ENCODE peak calls at places on chromosome 6, in five cellular contexts. L is lower lobe of right lung, E is HCT116, I is pancreas, P is endothelial cell of umbilical vein. G is an unnamed sample.

GRCh38 chr6:31400467-31401289 is 2.7 kb upstream of the MICA start:
- DNase-seq in E (peak; percentile 38), P (peak; percentile 54), L (peak; percentile 92), I (peak; percentile 72), G (no peak)

GRCh38 chr6:28254340-28254618 is 2.2 kb upstream of the ZKSCAN4 start:
- DNase-seq in P (no peak), L (no peak), E (no peak), I (no peak), G (no peak)

GRCh38 chr6:157669747-157670216 is 153.3 kb upstream of the SNX9 start:
- DNase-seq in L (peak; percentile 74), I (peak; percentile 28), P (peak; percentile 60), E (no peak), G (peak; percentile 37)

GRCh38 chr6:140464720-140465119 is 1090.3 kb upstream of the CITED2 start:
- DNase-seq in E (no peak), L (no peak), I (no peak), P (no peak), G (no peak)

GRCh38 chr6:24859608-24860007 is 60.9 kb upstream of the ARMH2 start:
- DNase-seq in I (no peak), E (no peak), P (no peak), L (no peak), G (no peak)

GRCh38 chr6:121105461-121105860 is 228.8 kb downstream of the TBC1D32 start:
- DNase-seq in P (no peak), L (no peak), E (no peak), I (no peak), G (no peak)

GRCh38 chr6:44062105-44062770 is 65.0 kb downstream of the MRPL14 start:
- DNase-seq in P (no peak), I (no peak), L (no peak), E (no peak), G (no peak)

GRCh38 chr6:84645000-84645399 is 119.4 kb downstream of the TBX18 start:
- DNase-seq in L (no peak), P (peak; percentile 87), I (no peak), E (no peak), G (no peak)

GRCh38 chr6:37819802-37820712 is 530 bp downstream of the ZFAND3 start:
- DNase-seq in E (peak; percentile 29), P (peak; percentile 81), L (peak; percentile 79), I (peak; percentile 66), G (no peak)

GRCh38 chr6:51209651-51210050 is 391.0 kb downstream of the TFAP2B start:
- DNase-seq in L (no peak), E (no peak), P (no peak), I (no peak), G (no peak)

GRCh38 chr6:158697798-158698197 is 47.9 kb downstream of the SYTL3 start:
- DNase-seq in P (no peak), L (no peak), I (no peak), E (peak; percentile 75), G (no peak)

GRCh38 chr6:35960192-35960591 is 39.3 kb upstream of the SRPK1 start:
- DNase-seq in P (no peak), I (no peak), L (no peak), E (no peak), G (no peak)

GRCh38 chr6:78605909-78606446 is 261.4 kb upstream of the IRAK1BP1 start:
- DNase-seq in E (no peak), P (peak; percentile 93), L (no peak), I (no peak), G (peak; percentile 34)

GRCh38 chr6:122530440-122531046 is 58.9 kb upstream of the SERINC1 start:
- DNase-seq in L (no peak), E (peak; percentile 62), P (peak; percentile 76), I (peak; percentile 36), G (peak; percentile 29)

GRCh38 chr6:52285174-52286068 is 879 bp upstream of the MCM3 start:
- DNase-seq in E (no peak), P (no peak), L (no peak), I (no peak), G (no peak)

GRCh38 chr6:119172813-119173212 is 94.3 kb upstream of the FAM184A start:
- DNase-seq in P (no peak), I (no peak), L (no peak), E (peak; percentile 34), G (no peak)

GRCh38 chr6:51598171-51598570 is 489.2 kb downstream of the PKHD1 start:
- DNase-seq in I (no peak), L (no peak), P (no peak), E (no peak), G (no peak)

GRCh38 chr6:160221423-160221822 is 37.2 kb downstream of the SLC22A2 start:
- DNase-seq in P (no peak), I (no peak), L (no peak), E (no peak), G (no peak)

GRCh38 chr6:141267420-141267819 is 865.3 kb upstream of the GJE1 start:
- DNase-seq in P (no peak), L (no peak), E (no peak), I (no peak), G (no peak)

GRCh38 chr6:2485116-2485515 is 239.7 kb upstream of the GMDS start:
- DNase-seq in L (no peak), P (no peak), E (no peak), I (no peak), G (no peak)

GRCh38 chr6:47633141-47633540 is 65.2 kb upstream of the ADGRF4 start:
- DNase-seq in P (no peak), E (no peak), L (no peak), I (no peak), G (no peak)
- TF ChIP-seq CTCF in P (no peak), E (no peak), L (no peak), I (no peak), G (no peak)

GRCh38 chr6:106807946-106808611 is 166.4 kb downstream of the CD24 start:
- DNase-seq in L (no peak), P (no peak), E (no peak), I (no peak), G (no peak)
- H3K9me3 ChIP-seq in L (peaks cover 38% of the 10 kb centered on the region), P (no peaks in the 10 kb centered on the region), E (no peaks in the 10 kb centered on the region), I (no peaks in the 10 kb centered on the region), G (peaks cover 18% of the 10 kb centered on the region)

GRCh38 chr6:147390909-147391536 is 117.5 kb upstream of the SAMD5 start:
- DNase-seq in E (peak; percentile 21), I (no peak), L (no peak), P (peak; percentile 52), G (no peak)
- TF ChIP-seq CTCF in E (peak; percentile 36), I (no peak), L (peak; percentile 31), P (peak; percentile 16), G (no peak)

GRCh38 chr6:70753870-70754269 is 86.2 kb downstream of the SMAP1 start:
- DNase-seq in E (no peak), I (no peak), P (no peak), L (no peak), G (no peak)
- H3K9me3 ChIP-seq in E (no peaks in the 10 kb centered on the region), I (no peaks in the 10 kb centered on the region), P (no peaks in the 10 kb centered on the region), L (no peaks in the 10 kb centered on the region), G (no peaks in the 10 kb centered on the region)

G was measured in AG04450.